ENCODE peak calls at places on chromosomes 2 and 18, in four cellular contexts. M is adrenal gland, B is heart left ventricle, C is IMR-90. E is an unnamed sample.

GRCh38 chr2:94978917-94979316 is 46.6 kb upstream of the MAL start:
- DNase-seq in C (no peak), M (no peak), B (no peak), E (no peak)

GRCh38 chr2:1956520-1957289 is 212.4 kb upstream of the PXDN start:
- DNase-seq in C (no peak), M (no peak), B (no peak), E (no peak)

GRCh38 chr2:47815764-47816163 is 32.8 kb downstream of the MSH6 start:
- DNase-seq in B (no peak), C (no peak), M (no peak), E (no peak)

GRCh38 chr2:144712277-144712944 is 192.5 kb upstream of the ZEB2 start:
- DNase-seq in B (no peak), M (no peak), C (peak; percentile 43), E (no peak)

GRCh38 chr18:4510709-4511108 is 55.6 kb upstream of the DLGAP1 start:
- DNase-seq in B (no peak), M (no peak), C (no peak), E (no peak)

GRCh38 chr2:129641371-129641770 is 338.1 kb upstream of the RAB6C start:
- DNase-seq in M (no peak), B (no peak), C (no peak), E (no peak)

GRCh38 chr2:159209341-159210306 is 76.9 kb downstream of the WDSUB1 start:
- DNase-seq in B (no peak), M (no peak), C (no peak), E (no peak)

GRCh38 chr2:102592601-102593000 is 26.8 kb upstream of the SLC9A2 start:
- DNase-seq in M (no peak), B (no peak), C (peak; percentile 8), E (no peak)

GRCh38 chr2:86087936-86088850 is 17.5 kb downstream of the POLR1A start:
- DNase-seq in M (no peak), C (no peak), B (no peak), E (no peak)

GRCh38 chr2:190786404-190787166 is 94.0 kb upstream of the GLS start:
- DNase-seq in M (peak; percentile 74), B (no peak), C (no peak), E (no peak)

GRCh38 chr2:181073896-181074295 is 93.5 kb downstream of the UBE2E3 start:
- DNase-seq in C (peak; percentile 71), B (no peak), M (no peak), E (no peak)

GRCh38 chr2:44348385-44348784 is 12.9 kb downstream of the PREPL start:
- DNase-seq in C (peak; percentile 85), B (no peak), M (no peak), E (peak; percentile 27)

GRCh38 chr2:137689549-137689948 is 274.7 kb upstream of the HNMT start:
- DNase-seq in B (no peak), M (no peak), C (no peak), E (no peak)

GRCh38 chr2:72129676-72130340 is 17.9 kb downstream of the CYP26B1 start:
- DNase-seq in C (no peak), M (no peak), B (no peak), E (no peak)

GRCh38 chr2:133774675-133775005 is 206.4 kb upstream of the NCKAP5 start:
- DNase-seq in C (no peak), B (peak; percentile 34), M (no peak), E (peak; percentile 58)

GRCh38 chr2:73112913-73113633 is at the start of gene RAB11FIP5:
- DNase-seq in M (peak; percentile 70), B (peak; percentile 77), C (peak; percentile 88), E (peak; percentile 78)

GRCh38 chr2:67771380-67771779 is 291.4 kb downstream of the C1D start:
- DNase-seq in M (no peak), B (no peak), C (no peak), E (no peak)

GRCh38 chr18:35132284-35132910 is 91.2 kb downstream of the MAPRE2 start:
- DNase-seq in B (no peak), C (no peak), M (no peak), E (no peak)

DNA sequence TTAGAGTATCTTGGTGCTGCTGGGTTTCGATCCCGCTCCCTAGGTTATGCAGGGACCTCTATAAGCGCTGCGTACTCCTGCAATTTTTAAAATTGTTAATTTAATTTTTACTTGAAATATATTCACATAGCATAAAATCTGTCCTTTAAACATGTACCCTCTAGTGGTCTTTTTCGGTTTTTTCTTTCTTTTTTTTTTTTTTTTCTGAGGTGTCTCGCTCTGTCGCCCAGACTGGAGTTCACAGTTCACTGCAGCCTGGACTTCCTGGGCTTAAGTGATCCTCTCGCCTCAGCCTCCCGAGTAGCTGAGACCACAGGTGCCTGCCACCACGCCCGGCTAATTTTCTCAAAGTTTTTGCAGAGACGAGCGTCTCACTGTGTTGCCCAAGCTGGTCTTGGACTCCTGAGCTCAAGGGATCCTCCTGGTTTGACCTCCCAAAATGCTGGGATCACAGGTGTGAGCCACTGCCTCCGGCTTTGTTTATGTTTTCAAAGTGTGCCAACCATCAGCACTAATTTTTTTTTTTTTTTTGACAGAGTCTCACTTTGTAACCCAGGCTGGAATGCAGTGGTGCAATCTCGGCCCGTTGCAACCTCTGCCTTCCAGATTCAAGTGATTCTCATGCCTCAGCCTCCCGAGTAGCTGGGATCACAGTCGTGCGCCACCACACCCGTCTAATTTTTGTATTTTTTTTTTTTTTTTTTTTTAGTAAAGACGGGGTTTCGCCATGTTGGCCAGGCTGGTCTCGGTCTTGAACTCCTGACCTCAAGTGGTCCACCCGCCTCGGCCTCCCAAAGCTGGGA is 585 bp upstream of the MOB1A start:
- DNase-seq in C (no peak), M (no peak), B (peak; percentile 33), E (no peak)
- TF ChIP-seq POLR2A in C (no peak), M (no peak), B (peak; percentile 26), E (no peak)

DNA sequence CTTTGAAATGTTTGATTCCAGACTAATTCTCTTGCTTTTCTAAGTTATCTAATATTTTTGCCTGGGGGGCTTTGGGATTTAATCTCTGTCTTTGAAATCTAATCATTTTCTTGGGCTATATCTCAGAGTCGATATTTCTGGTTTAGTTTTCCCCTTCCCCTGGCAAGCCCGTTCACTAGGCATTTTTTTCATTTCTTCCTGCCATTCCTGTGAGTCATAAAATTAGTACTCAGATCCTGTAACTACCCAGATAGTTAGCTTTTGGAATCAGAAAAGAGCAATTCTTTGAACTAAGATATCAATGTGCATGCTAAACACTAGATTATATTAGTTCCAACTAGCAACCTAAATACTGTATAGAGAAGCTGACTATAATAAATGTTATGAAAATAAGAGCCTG is 29.4 kb upstream of the RNF149 start:
- DNase-seq in M (no peak), C (peak; percentile 43), B (no peak), E (no peak)
- TF ChIP-seq POLR2A in M (no peak), C (no peak), B (no peak), E (no peak)

GRCh38 chr2:33476793-33477190 is 343 bp downstream of the RASGRP3 start:
- DNase-seq in M (no peak), C (no peak), B (no peak), E (no peak)

GRCh38 chr2:33478968-33479691 is 2.7 kb downstream of the RASGRP3 start:
- DNase-seq in B (peak; percentile 38), M (no peak), C (no peak), E (no peak)

GRCh38 chr2:33477473-33478468 is 1.3 kb downstream of the RASGRP3 start:
- DNase-seq in B (peak; percentile 57), M (peak; percentile 38), C (no peak), E (no peak)

GRCh38 chr2:33475381-33476099 is 909 bp upstream of the RASGRP3 start:
- DNase-seq in C (peak; percentile 83), B (peak; percentile 75), M (peak; percentile 81), E (peak; percentile 76)

GRCh38 chr2:33476100-33476792 is at the start of gene RASGRP3:
- DNase-seq in B (peak; percentile 90), C (peak; percentile 97), M (peak; percentile 88), E (peak; percentile 71)
- TF ChIP-seq POLR2A in B (peak; percentile 25), C (no peak), M (peak; percentile 28), E (no peak)

GRCh38 chr2:175004980-175005832 is at the start of gene CHN1:
- DNase-seq in C (peak; percentile 69), M (peak; percentile 83), B (peak; percentile 89), E (peak; percentile 70)
- TF ChIP-seq POLR2A in C (no peak), M (peak; percentile 45), B (peak; percentile 61), E (no peak)

DNA sequence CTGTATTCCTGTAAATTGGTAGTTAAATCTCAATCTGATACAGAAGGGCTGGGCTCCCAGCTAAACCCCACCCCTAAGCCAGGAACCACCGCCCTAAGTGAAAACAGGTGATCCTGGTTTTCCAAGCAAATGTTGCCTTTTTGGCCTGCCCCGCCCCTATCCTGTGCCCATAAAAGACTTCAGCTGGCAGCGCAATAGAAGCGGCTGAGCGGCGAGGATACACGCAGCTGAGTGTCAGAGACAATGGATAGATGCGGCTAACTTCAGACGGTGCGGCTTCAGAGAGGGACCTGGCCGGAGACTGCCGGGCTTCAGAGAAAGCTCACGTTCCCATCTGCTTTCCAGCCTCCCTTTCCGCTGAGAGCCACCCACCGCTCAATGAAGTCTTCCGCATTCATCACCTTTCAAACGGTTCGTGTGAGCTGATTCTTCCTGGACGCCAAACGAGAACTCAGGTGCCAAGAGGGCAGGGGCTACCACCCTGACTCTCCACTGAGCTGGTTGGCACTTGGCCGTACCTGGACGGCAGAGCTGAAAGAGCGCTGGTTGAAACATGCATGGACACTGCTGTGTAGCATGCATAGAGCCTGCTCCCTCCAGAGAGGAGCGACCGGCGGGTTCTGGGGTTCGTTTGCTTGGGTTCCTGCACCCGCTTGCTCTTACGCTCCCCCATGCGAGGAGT is 49.5 kb upstream of the POLE4 start:
- DNase-seq in M (no peak), C (no peak), B (no peak), E (no peak)
- TF ChIP-seq POLR2A in M (no peak), C (no peak), B (no peak), E (no peak)

DNA sequence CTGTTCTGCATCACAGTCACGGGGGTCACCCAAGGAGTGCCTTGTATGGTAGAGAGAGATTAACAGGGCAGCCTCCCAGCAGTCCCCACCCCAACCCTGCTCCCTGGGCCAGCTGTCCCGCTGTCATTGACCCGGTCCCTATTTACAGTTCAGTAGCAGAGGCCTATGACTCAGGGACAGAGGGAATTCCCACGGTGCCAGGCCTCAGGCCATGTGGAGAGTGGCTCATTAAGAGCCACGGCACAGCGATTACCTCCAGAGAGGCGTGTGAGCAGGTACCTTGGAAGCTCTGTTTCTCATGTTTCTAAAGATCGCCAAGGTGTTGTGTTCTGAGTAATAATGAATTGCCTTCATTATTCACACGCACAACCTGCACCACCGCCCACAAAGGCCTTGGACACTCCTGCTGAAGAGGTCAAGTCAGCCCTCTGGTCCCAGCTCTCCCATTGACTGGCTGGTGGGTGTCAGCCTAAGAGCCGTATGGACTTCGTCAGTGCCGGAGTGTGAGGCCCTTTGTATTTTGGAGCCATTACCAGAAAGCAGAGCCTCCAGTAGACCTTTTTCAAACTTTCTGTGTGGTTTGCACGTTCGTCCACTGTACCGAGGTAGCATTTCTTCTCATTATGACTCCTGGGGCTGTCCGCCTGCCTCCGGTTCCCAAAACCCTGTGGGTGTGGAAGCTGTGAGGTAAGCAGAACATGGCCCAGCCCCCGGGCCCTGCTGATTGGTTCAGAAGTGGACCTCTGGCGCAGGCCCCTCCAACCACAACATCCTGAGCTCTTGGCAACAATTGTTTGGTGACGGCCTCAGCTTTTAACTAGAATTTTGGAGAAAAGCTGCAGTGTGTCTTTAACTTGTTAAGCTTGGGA is 47.0 kb downstream of the SERTAD2 start:
- DNase-seq in B (peak; percentile 86), M (peak; percentile 75), C (no peak), E (peak; percentile 92)
- TF ChIP-seq POLR2A in B (no peak), M (no peak), C (no peak), E (no peak)

GRCh38 chr2:43199492-43200481 is 26.6 kb downstream of the ZFP36L2 start:
- DNase-seq in C (peak; percentile 15), B (no peak), M (no peak), E (no peak)
- TF ChIP-seq POLR2A in C (no peak), B (no peak), M (no peak), E (no peak)

E was measured in uterus.